ENCODE peak calls at places on chromosomes 2 and 18, in seven cellular contexts. B, C, D, F, Z, O and J are unnamed samples. For H3K4me1, the result is how much of the 10 kb centered on the place peaks cover.

GRCh38 chr2:227163998-227164744 is at the start of the genes COL4A3 and COL4A4:
- DNase-seq in B (peak), C (peak), D (peak), F (peak), Z (peak), O (peak), J (no peak)

GRCh38 chr2:28713582-28714292 is 37.9 kb upstream of the PPP1CB start:
- DNase-seq in B (no peak), C (no peak), D (no peak), F (no peak), Z (peak), O (peak), J (no peak)

GRCh38 chr2:85867556-85868292 is 21.1 kb downstream of the ST3GAL5 start:
- DNase-seq in B (no peak), C (no peak), D (no peak), F (no peak), Z (no peak), O (no peak), J (no peak)

GRCh38 chr2:237866119-237866621 is 6.7 kb downstream of the RAMP1 start:
- DNase-seq in B (no peak), C (no peak), D (peak), F (no peak), Z (peak), O (peak), J (no peak)

GRCh38 chr2:217061916-217062315 is 202.1 kb upstream of the TNP1 start:
- DNase-seq in B (no peak), C (no peak), D (no peak), F (no peak), Z (no peak), O (no peak), J (no peak)

GRCh38 chr2:129757915-129758421 is 221.5 kb upstream of the RAB6C start:
- DNase-seq in B (no peak), C (peak), D (peak), F (peak), Z (peak), O (no peak), J (no peak)

GRCh38 chr2:130288467-130289403 is 54.0 kb upstream of the IMP4 start:
- DNase-seq in B (peak), C (no peak), D (peak), F (peak), Z (no peak), O (no peak), J (no peak)

GRCh38 chr2:23484163-23484740 is 99.3 kb downstream of the KLHL29 start:
- DNase-seq in B (no peak), C (no peak), D (no peak), F (no peak), Z (no peak), O (no peak), J (no peak)

GRCh38 chr2:218860950-218861381 is 1.4 kb downstream of the WNT6 start:
- DNase-seq in B (peak), C (no peak), D (peak), F (peak), Z (no peak), O (no peak), J (peak)
- TF ChIP-seq EZH2phosphoT487 in B (no peak), C (no peak), D (no peak), F (no peak), Z (no peak), O (no peak), J (no peak)

DNA sequence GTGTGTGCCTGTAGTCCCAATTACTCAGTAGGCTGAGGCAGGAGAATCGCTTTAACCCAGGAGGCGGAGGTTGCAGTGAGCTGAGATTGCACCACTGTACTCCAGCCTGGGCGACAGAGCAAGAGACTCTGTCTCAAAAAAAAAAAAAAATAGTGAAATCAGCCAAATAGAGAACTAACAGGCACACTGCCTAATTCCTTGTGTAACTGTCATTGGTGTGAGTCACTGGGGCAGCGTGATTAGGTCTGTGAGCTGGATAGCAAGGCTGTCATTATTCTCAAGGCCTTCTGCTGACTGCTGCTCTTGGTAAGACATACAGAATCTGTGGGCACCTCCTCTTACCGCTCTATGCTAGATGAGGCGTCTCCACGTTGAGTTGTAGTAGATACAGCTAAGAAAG is 270.3 kb downstream of the NEDD4L start:
- DNase-seq in B (no peak), C (no peak), D (no peak), F (no peak), Z (peak), O (peak), J (no peak)
- H3K4me1 ChIP-seq in B (under half), C (under half), D (under half), F (under half), Z (under half), O (under half), J (under half)

GRCh38 chr2:11175293-11175795 is 20.1 kb downstream of the SLC66A3 start:
- DNase-seq in B (no peak), C (no peak), D (no peak), F (no peak), Z (peak), O (no peak), J (no peak)
- TF ChIP-seq EZH2phosphoT487 in B (no peak), C (no peak), D (no peak), F (no peak), Z (no peak), O (no peak), J (no peak)

GRCh38 chr18:13257361-13257980 is 38.9 kb downstream of the LDLRAD4 start:
- DNase-seq in B (no peak), C (no peak), D (no peak), F (no peak), Z (no peak), O (no peak), J (no peak)
- H3K4me1 ChIP-seq in B (under half), C (under half), D (under half), F (under half), Z (under half), O (under half), J (under half)

GRCh38 chr2:75340560-75340959 is 141.2 kb upstream of the TACR1 start:
- DNase-seq in B (no peak), C (no peak), D (no peak), F (no peak), Z (peak), O (peak), J (no peak)
- TF ChIP-seq EZH2phosphoT487 in B (no peak), C (no peak), D (no peak), F (no peak), Z (no peak), O (no peak), J (no peak)

GRCh38 chr2:63058149-63058741 is 7.6 kb downstream of the OTX1 start:
- DNase-seq in B (peak), C (no peak), D (peak), F (peak), Z (peak), O (no peak), J (no peak)

GRCh38 chr2:63060079-63060482 is 9.5 kb downstream of the OTX1 start:
- DNase-seq in B (peak), C (no peak), D (no peak), F (no peak), Z (peak), O (peak), J (no peak)

GRCh38 chr2:63059434-63060078 is 8.9 kb downstream of the OTX1 start:
- DNase-seq in B (peak), C (no peak), D (peak), F (peak), Z (no peak), O (no peak), J (no peak)

GRCh38 chr2:63057249-63058148 is 6.9 kb downstream of the OTX1 start:
- DNase-seq in B (peak), C (no peak), D (peak), F (peak), Z (no peak), O (no peak), J (no peak)

DNA sequence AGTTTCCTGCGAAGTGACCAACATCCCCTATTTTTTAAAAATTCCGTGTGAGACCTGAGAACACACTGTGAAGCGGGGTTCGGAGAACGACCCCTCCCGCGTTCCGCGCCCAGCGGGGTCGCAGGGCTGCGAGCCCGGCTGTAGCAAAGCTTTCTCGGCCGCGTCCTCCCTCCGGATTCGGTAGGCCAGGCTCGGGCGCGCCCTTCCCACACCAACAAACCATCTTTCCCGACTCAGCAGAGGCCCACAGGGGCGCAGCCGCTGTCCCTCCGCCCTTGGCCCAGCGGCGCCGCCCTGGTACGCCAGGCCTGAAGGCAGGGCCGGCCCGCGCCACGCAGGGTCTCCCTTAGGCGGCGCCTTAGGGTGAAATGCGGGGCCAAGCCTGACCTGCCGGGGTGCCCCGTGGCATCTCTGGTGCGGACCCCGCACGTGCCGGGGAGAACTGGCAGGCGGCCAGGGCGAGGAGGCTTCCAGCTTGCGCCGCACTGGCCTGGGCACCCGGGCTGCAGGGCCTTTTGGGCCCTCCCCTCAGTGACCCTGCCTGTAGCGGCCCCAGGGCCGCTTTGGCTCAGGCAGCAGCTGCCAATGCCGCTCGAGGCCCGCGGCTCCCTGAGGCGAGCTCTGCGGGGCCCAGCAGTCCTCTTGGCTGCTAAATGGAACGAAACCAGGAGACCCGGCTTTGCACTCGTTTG is 8.3 kb downstream of the OTX1 start:
- DNase-seq in B (peak), C (no peak), D (peak), F (peak), Z (peak), O (no peak), J (no peak)
- H3K4me1 ChIP-seq in B (half or more), C (under half), D (under half), F (under half), Z (under half), O (under half), J (under half)

DNA sequence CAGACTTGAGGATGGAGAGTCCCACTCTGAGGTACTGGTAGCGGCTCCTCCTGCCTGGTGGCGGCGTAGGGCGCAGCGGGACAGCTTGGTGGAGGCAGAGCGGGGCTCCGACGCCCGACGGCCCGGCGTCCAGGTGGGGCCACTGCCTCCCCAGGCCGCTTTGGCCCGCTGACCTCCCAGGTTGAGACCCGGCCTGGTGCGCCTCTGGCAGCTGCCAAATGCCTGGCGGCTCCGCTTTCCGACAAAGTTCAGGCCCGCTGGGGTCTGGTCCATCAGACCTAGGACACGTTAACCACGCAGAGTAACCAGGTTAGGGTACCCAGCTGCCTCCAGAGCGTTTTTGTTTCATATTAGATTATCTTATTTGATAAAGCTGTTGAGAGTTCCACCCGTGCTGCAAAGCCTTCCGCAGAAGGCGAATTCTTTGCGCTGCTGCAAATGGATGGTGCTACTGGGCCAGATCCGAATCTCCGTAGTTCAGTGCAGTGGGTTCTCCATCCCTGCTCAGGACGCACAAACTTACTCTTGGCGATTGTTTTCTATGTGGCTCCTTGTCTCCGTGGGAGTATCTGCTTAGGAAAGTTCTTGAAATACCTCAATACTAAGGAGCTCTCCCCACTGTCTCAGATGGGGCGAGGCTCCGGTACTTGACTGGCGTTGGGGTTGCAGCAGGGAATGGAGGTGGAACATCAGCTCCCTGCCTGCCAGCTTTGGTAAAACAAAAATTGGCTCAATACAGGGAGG is 405.9 kb downstream of the XIRP2 start:
- DNase-seq in B (peak), C (no peak), D (peak), F (peak), Z (peak), O (no peak), J (no peak)
- TF ChIP-seq EZH2phosphoT487 in B (no peak), C (no peak), D (no peak), F (no peak), Z (no peak), O (no peak), J (no peak)

DNA sequence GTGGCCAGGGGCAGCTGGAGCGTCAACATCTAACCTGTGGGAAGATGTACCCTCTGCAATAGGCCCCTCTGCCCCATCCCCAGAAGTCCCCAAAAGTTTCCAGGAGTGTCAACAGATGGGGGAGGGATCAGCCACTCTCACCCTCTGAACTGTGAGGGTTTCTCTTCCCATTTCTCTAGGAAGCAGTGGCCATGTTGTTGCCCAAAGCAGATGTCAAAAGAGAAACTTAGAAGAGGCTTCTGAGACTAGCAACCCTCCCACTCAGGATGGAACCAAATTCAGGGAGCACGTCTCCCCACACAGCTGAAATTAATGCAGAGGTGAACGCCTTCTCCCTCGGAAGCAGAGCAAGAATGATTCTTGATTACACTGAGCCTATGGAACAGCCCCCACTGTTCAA is 70.3 kb downstream of the ARL4C start:
- DNase-seq in B (no peak), C (peak), D (no peak), F (no peak), Z (no peak), O (no peak), J (peak)
- H3K4me1 ChIP-seq in B (under half), C (under half), D (under half), F (under half), Z (under half), O (under half), J (half or more)

DNA sequence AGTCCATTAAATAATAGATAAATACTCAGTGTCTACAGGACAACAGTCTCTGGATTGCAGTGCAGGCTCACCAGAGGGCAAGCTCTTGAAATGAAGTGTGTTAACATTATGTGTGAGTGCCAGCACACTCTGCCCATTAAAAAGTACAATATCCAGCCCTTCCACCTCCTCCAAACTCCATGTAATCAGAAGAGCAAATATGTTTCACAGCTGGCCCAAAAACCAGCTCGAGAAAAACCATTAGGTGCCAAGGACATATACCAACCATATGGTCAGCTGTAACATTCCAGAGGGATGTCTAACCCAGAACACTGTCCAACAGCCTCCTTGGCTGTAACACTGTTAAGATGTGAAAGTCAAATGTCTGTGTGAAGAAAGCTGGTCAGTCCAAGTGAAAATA is 112.2 kb downstream of the ZNF385B start:
- DNase-seq in B (no peak), C (no peak), D (no peak), F (no peak), Z (peak), O (peak), J (no peak)
- TF ChIP-seq EZH2phosphoT487 in B (no peak), C (no peak), D (no peak), F (no peak), Z (no peak), O (no peak), J (no peak)